ENCODE peak calls at places on chromosomes 3 and 15, in nine cellular contexts. N is HepG2, U is fibroblast of the aortic adventitia, O is body of pancreas, Y is fibroblast of villous mesenchyme, X is MM.1S, W is kidney, L is choroid plexus epithelial cell, F is sigmoid colon. J is an unnamed sample.

GRCh38 chr15:86572368-86572841 is 492.7 kb downstream of the AGBL1 start:
- DNase-seq in N (no peak), F (no peak), U (no peak), X (no peak), Y (no peak), L (no peak), W (peak), O (no peak), J (no peak)

GRCh38 chr3:49412632-49413337 is 562 bp downstream of the TCTA start:
- DNase-seq in W (no peak), O (no peak), F (no peak), X (no peak), Y (no peak), N (no peak), L (no peak), U (peak), J (no peak)

GRCh38 chr3:3734881-3735280 is 64.3 kb upstream of the LRRN1 start:
- DNase-seq in F (no peak), U (no peak), X (no peak), O (no peak), Y (no peak), L (no peak), N (no peak), W (no peak), J (no peak)

GRCh38 chr3:57949779-57950618 is 58.2 kb upstream of the FLNB start:
- DNase-seq in O (peak), W (peak), X (no peak), N (peak), U (no peak), Y (no peak), L (no peak), F (peak), J (peak)

GRCh38 chr3:43742935-43743334 is 52.2 kb downstream of the ABHD5 start:
- DNase-seq in Y (peak), W (no peak), L (peak), X (no peak), O (no peak), N (no peak), U (peak), F (no peak), J (no peak)

GRCh38 chr15:91942676-91943417 is 89.3 kb downstream of the SLCO3A1 start:
- DNase-seq in X (peak), F (peak), Y (peak), O (peak), N (peak), L (peak), U (peak), W (peak), J (peak)

GRCh38 chr3:185341616-185342457 is 21.1 kb upstream of the MAP3K13 start:
- DNase-seq in W (no peak), O (peak), U (no peak), L (no peak), Y (no peak), N (no peak), X (peak), F (peak), J (peak)

GRCh38 chr3:129282727-129283327 is 4.2 kb downstream of the HMCES start:
- DNase-seq in N (peak), L (peak), X (peak), W (no peak), U (peak), F (no peak), Y (no peak), O (no peak), J (no peak)

GRCh38 chr15:101309436-101310162 is 14.6 kb upstream of the SNRPA1 start:
- DNase-seq in O (peak), U (no peak), Y (no peak), F (peak), N (no peak), W (peak), L (no peak), X (no peak), J (no peak)

GRCh38 chr3:71369733-71370391 is 213.7 kb downstream of the FOXP1 start:
- DNase-seq in O (no peak), Y (peak), W (no peak), F (no peak), N (no peak), L (peak), X (no peak), U (peak), J (no peak)

GRCh38 chr3:124851136-124851535 is 36.0 kb downstream of the ITGB5 start:
- DNase-seq in O (no peak), W (no peak), N (no peak), Y (no peak), F (no peak), L (no peak), U (no peak), X (no peak), J (no peak)

GRCh38 chr15:28989239-28989830 is 103.6 kb downstream of the APBA2 start:
- DNase-seq in Y (no peak), O (no peak), F (no peak), X (peak), U (no peak), W (no peak), L (peak), N (no peak), J (peak)

GRCh38 chr3:126380011-126380768 is 14.5 kb upstream of the CFAP100 start:
- DNase-seq in O (no peak), X (no peak), W (peak), U (no peak), Y (no peak), L (no peak), N (no peak), F (peak), J (no peak)

GRCh38 chr15:94951538-94951937 is 720.2 kb downstream of the MCTP2 start:
- DNase-seq in Y (peak), W (no peak), F (no peak), N (no peak), O (no peak), X (no peak), L (no peak), U (no peak), J (no peak)

GRCh38 chr3:120791958-120792357 is 49.4 kb downstream of the GTF2E1 start:
- DNase-seq in L (peak), W (no peak), F (no peak), U (peak), X (no peak), O (no peak), Y (peak), N (no peak), J (no peak)

GRCh38 chr15:92079647-92080255 is 226.2 kb downstream of the SLCO3A1 start:
- DNase-seq in N (no peak), O (no peak), U (no peak), W (no peak), Y (no peak), F (no peak), L (no peak), X (no peak), J (no peak)

GRCh38 chr3:39148116-39149058 is 5.0 kb downstream of the CSRNP1 start:
- DNase-seq in N (no peak), Y (peak), F (no peak), U (no peak), W (no peak), X (peak), L (peak), O (no peak), J (no peak)

GRCh38 chr3:110391640-110392395 is 679.8 kb upstream of the NECTIN3 start:
- DNase-seq in L (peak), Y (no peak), N (no peak), F (no peak), X (no peak), U (peak), O (no peak), W (no peak), J (no peak)

GRCh38 chr3:10528046-10528445 is 22.7 kb upstream of the ATP2B2 start:
- DNase-seq in L (no peak), X (no peak), F (peak), N (no peak), W (no peak), U (no peak), Y (no peak), O (no peak), J (peak)

GRCh38 chr15:91374336-91374735 is 274.3 kb downstream of the SV2B start:
- DNase-seq in U (no peak), N (no peak), L (no peak), Y (no peak), W (no peak), X (no peak), F (no peak), O (no peak), J (no peak)

GRCh38 chr15:42707068-42707467 is 29.9 kb downstream of the CDAN1 start:
- DNase-seq in N (no peak), X (no peak), U (peak), F (no peak), Y (no peak), O (no peak), W (no peak), L (peak), J (no peak)

GRCh38 chr3:42556089-42556632 is 25.6 kb downstream of the SEC22C start:
- DNase-seq in W (no peak), X (peak), L (no peak), N (no peak), U (no peak), Y (no peak), O (no peak), F (no peak), J (no peak)

GRCh38 chr3:77204788-77205187 is 164.9 kb downstream of the ROBO2 start:
- DNase-seq in Y (no peak), U (no peak), N (no peak), W (no peak), L (no peak), F (no peak), X (no peak), O (no peak), J (no peak)

GRCh38 chr15:34119291-34119690 is 17.4 kb downstream of the PGBD4 start:
- DNase-seq in O (no peak), U (peak), W (no peak), N (no peak), Y (peak), F (no peak), X (no peak), L (peak), J (no peak)

GRCh38 chr3:25540187-25540765 is 112.2 kb downstream of the RARB start:
- DNase-seq in F (no peak), N (no peak), W (no peak), X (no peak), L (no peak), Y (no peak), O (no peak), U (no peak), J (no peak)

GRCh38 chr3:159787191-159787590 is 201.4 kb upstream of the IL12A start:
- DNase-seq in N (peak), O (no peak), F (no peak), U (peak), Y (peak), W (no peak), L (peak), X (no peak), J (no peak)

GRCh38 chr3:194867270-194867983 is 181.7 kb downstream of the FAM43A start:
- DNase-seq in L (peak), W (no peak), X (no peak), N (no peak), Y (peak), F (no peak), U (no peak), O (peak), J (no peak)

GRCh38 chr3:83849331-83849730 is 1109.5 kb upstream of the CADM2 start:
- DNase-seq in O (no peak), X (no peak), Y (no peak), F (no peak), W (no peak), N (no peak), L (peak), U (no peak), J (no peak)

DNA sequence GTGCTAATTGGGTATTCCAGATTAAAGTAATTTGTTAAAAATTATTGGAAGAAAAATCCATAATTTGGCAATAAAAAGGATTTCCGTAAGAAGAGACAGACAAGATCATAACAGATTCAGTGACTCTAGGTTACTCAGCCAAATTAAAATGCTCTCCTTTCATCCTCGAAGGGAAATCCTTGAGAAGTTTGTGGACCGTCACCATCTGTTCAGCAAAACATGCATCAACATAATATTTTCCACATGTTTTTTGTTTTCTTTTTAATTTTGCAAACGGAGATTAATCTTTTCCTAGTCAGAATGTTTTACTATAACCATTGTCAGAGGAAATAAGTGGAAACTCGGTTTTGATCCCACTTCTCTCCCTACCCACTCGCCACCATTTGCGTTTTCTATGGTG is 128.2 kb downstream of the TMCO5A start:
- DNase-seq in N (no peak), F (no peak), O (no peak), L (no peak), U (no peak), W (no peak), Y (peak), X (no peak), J (no peak)
- H3K4me3 ChIP-seq in N (no peak), F (no peak), O (no peak), L (no peak), U (no peak), W (no peak), Y (no peak), X (no peak), J (no peak)

DNA sequence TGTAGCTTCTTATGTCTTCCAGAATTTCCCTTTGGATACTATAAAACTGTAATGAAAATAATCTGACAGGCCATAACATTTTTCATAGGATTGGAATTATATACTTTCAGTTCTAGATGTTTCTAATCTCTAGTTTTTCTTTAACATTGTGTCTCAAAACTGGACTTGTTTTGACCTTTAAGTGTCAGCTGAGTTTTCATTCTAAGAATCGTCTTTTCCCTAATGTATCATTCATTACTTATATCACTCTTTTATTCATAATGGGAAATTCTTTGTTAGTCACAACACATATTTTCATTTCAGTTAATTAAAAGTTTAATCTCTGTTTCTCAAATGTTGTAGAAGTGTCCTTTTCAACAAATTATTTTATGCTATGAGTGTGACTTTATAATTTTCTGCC is 11.9 kb downstream of the GPR171 start:
- DNase-seq in Y (no peak), U (no peak), X (no peak), O (no peak), N (no peak), W (no peak), F (no peak), L (no peak), J (no peak)
- H3K4me3 ChIP-seq in Y (no peak), U (no peak), X (no peak), O (no peak), N (no peak), W (no peak), F (no peak), L (no peak), J (no peak)

DNA sequence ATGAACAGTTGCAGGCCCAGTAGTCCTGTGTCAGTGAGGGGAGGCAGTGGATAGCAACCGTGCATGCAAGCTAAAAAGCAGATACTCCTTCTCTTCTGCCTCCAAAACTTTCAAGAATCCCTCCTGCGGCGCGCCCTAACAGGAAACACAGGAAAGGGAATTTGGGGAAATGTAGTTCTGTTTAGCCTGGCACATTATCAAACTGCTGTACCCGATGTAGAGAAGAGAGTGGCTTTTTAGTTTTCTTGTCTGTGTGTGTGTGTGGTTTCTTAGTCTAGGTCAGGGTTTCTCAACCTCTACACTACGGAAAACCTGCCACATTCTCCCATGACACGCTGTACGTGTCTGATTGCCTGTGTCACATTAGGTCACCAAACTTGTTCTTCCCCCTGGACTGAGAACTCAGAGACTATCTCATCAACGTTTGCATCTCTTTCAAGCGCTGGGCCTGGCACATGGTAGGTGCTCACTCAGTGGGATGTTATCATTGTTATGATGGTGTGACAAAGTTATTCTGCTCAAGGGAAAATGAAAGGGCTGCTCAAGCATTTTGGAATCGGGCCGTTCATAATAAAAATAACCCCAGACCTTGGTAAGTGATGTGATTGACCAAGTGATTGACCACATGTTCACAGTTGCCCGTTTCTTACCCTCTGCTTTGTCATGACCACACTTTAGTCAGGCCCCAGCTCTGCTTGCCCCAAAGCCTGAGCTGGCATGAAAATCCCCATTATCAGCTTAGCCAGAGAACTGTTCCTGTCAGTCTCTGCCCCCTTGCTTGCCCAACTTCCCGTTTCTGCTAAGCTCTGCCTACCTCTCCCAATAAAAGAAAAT is 33.2 kb downstream of the TM4SF4 start:
- DNase-seq in F (no peak), W (no peak), L (peak), N (no peak), Y (peak), O (peak), U (peak), X (no peak), J (no peak)
- H3K4me3 ChIP-seq in F (no peak), W (peak), L (peak), N (peak), Y (no peak), O (no peak), U (no peak), X (no peak), J (no peak)

GRCh38 chr15:52805351-52806283 is 15.5 kb upstream of the ONECUT1 start:
- DNase-seq in W (peak), U (no peak), N (no peak), Y (no peak), X (no peak), O (peak), L (no peak), F (no peak), J (peak)

GRCh38 chr15:52801748-52802085 is 11.6 kb upstream of the ONECUT1 start:
- DNase-seq in O (no peak), U (no peak), F (no peak), N (no peak), W (no peak), L (no peak), Y (no peak), X (no peak), J (no peak)

GRCh38 chr15:52804526-52805081 is 14.5 kb upstream of the ONECUT1 start:
- DNase-seq in N (no peak), W (peak), U (no peak), L (no peak), O (no peak), X (no peak), F (no peak), Y (no peak), J (no peak)

GRCh38 chr15:52802110-52802509 is 12.0 kb upstream of the ONECUT1 start:
- DNase-seq in F (no peak), N (no peak), U (no peak), L (no peak), X (no peak), W (no peak), O (no peak), Y (no peak), J (no peak)

DNA sequence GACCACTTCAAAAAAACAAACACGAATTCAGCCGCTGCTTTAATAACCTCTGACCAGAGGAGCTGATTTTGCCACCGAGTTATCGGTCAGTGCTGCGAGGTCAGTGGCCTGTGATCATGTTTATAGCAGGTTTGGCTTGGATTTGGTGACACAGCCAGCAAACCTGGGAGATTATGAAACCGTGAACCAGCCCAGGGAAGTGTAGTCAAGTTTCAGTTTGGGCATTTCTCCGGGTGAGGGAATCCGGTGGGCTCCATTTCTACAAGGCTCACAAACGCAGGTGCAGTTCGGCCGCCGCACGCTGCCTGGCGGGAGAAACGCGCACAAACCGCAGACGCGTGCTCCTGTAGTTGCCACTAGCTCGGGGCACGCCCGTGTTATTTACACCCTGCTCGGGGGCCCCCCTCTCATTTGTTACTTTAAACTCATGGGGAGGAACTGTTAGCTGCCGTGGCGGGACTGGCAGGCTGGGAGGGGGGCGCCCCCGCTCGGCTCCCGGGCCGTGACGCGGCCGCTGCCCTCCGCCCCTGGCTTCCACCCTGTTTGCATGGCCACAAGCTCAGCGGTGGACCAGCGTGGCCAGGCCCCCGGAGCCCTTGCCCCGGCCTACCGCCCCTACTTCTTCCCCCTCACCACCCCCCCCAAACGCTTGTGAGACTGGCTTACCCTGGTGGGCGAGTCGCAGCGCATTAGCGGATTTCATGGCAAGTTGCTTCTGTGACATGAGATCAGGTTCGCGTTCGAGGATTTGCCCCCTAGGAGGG is 13.6 kb upstream of the ONECUT1 start:
- DNase-seq in X (peak), Y (no peak), O (peak), U (no peak), W (no peak), L (no peak), N (no peak), F (no peak), J (no peak)
- H3K4me3 ChIP-seq in X (peak), Y (no peak), O (no peak), U (no peak), W (no peak), L (no peak), N (peak), F (no peak), J (no peak)

GRCh38 chr3:30286007-30286669 is 320.3 kb upstream of the TGFBR2 start:
- DNase-seq in L (peak), O (peak), X (no peak), W (peak), F (peak), N (no peak), U (peak), Y (peak), J (peak)
- H3K4me3 ChIP-seq in L (no peak), O (no peak), X (no peak), W (no peak), F (no peak), N (no peak), U (no peak), Y (no peak), J (no peak)